ENCODE peak calls at places on chromosomes 16 and 17, in eight cellular contexts. One of them, this sample, is unnamed. For H3K4me1, the result is how much of the 10 kb centered on the place peaks cover.

GRCh38 chr17:4498461-4499397 is at the start of gene SPNS2:
- ATAC-seq in K562: peak
- ATAC-seq in Panc1: peak
- ATAC-seq in HCT116: peak
- ATAC-seq in HepG2: peak
- ATAC-seq in GM12878: peak
- ATAC-seq in upper lobe of left lung: peak
- ATAC-seq in GM23338: peak
- ATAC-seq in this sample: peak

GRCh38 chr16:19507882-19508281 is 14.0 kb downstream of the GDE1 start:
- ATAC-seq in K562: no peak
- ATAC-seq in Panc1: no peak
- ATAC-seq in HCT116: no peak
- ATAC-seq in HepG2: no peak
- ATAC-seq in GM12878: no peak
- ATAC-seq in upper lobe of left lung: no peak
- ATAC-seq in GM23338: no peak
- ATAC-seq in this sample: no peak

GRCh38 chr16:88881675-88882357 is 15.4 kb upstream of the PABPN1L start:
- ATAC-seq in K562: no peak
- ATAC-seq in Panc1: no peak
- ATAC-seq in HCT116: peak
- ATAC-seq in HepG2: no peak
- ATAC-seq in GM12878: no peak
- ATAC-seq in upper lobe of left lung: no peak
- ATAC-seq in GM23338: peak
- ATAC-seq in this sample: no peak

GRCh38 chr16:63816304-63816703 is 1305.6 kb downstream of the CDH11 start:
- ATAC-seq in K562: no peak
- ATAC-seq in Panc1: no peak
- ATAC-seq in HCT116: no peak
- ATAC-seq in HepG2: no peak
- ATAC-seq in GM12878: no peak
- ATAC-seq in upper lobe of left lung: no peak
- ATAC-seq in GM23338: no peak
- ATAC-seq in this sample: no peak

GRCh38 chr17:40362696-40363479 is 1.6 kb downstream of the GJD3 start:
- ATAC-seq in K562: peak
- ATAC-seq in Panc1: peak
- ATAC-seq in HCT116: peak
- ATAC-seq in HepG2: peak
- ATAC-seq in GM12878: peak
- ATAC-seq in upper lobe of left lung: peak
- ATAC-seq in GM23338: peak
- ATAC-seq in this sample: peak

GRCh38 chr17:57735707-57736106 is 9.4 kb downstream of the CCDC182 start:
- ATAC-seq in K562: peak
- ATAC-seq in Panc1: peak
- ATAC-seq in HCT116: peak
- ATAC-seq in HepG2: peak
- ATAC-seq in GM12878: peak
- ATAC-seq in upper lobe of left lung: no peak
- ATAC-seq in GM23338: peak
- ATAC-seq in this sample: no peak

GRCh38 chr17:82243648-82244412 is 15.0 kb downstream of the SLC16A3 start:
- ATAC-seq in K562: no peak
- ATAC-seq in Panc1: peak
- ATAC-seq in HCT116: no peak
- ATAC-seq in HepG2: no peak
- ATAC-seq in GM12878: no peak
- ATAC-seq in upper lobe of left lung: no peak
- ATAC-seq in GM23338: no peak
- ATAC-seq in this sample: no peak

GRCh38 chr16:27718136-27718766 is 168.3 kb downstream of the KATNIP start:
- ATAC-seq in K562: no peak
- ATAC-seq in Panc1: no peak
- ATAC-seq in HCT116: peak
- ATAC-seq in HepG2: peak
- ATAC-seq in GM12878: no peak
- ATAC-seq in upper lobe of left lung: no peak
- ATAC-seq in GM23338: no peak
- ATAC-seq in this sample: no peak

GRCh38 chr17:10652984-10653680 is 4.0 kb downstream of the MYH3 start:
- ATAC-seq in K562: no peak
- ATAC-seq in Panc1: no peak
- ATAC-seq in HCT116: no peak
- ATAC-seq in HepG2: no peak
- ATAC-seq in GM12878: peak
- ATAC-seq in upper lobe of left lung: no peak
- ATAC-seq in GM23338: no peak
- ATAC-seq in this sample: no peak

GRCh38 chr16:13997933-13998332 is 73.2 kb upstream of the MRTFB start:
- ATAC-seq in K562: no peak
- ATAC-seq in Panc1: no peak
- ATAC-seq in HCT116: no peak
- ATAC-seq in HepG2: peak
- ATAC-seq in GM12878: peak
- ATAC-seq in upper lobe of left lung: no peak
- ATAC-seq in GM23338: no peak
- ATAC-seq in this sample: no peak

GRCh38 chr16:81576696-81577095 is 132.1 kb downstream of the CMIP start:
- ATAC-seq in K562: no peak
- ATAC-seq in Panc1: no peak
- ATAC-seq in HCT116: no peak
- ATAC-seq in HepG2: no peak
- ATAC-seq in GM12878: no peak
- ATAC-seq in upper lobe of left lung: no peak
- ATAC-seq in GM23338: no peak
- ATAC-seq in this sample: no peak

GRCh38 chr17:53792997-53793396 is 29.7 kb upstream of the KIF2B start:
- ATAC-seq in K562: no peak
- ATAC-seq in Panc1: no peak
- ATAC-seq in HCT116: no peak
- ATAC-seq in HepG2: no peak
- ATAC-seq in GM12878: no peak
- ATAC-seq in upper lobe of left lung: no peak
- ATAC-seq in GM23338: no peak
- ATAC-seq in this sample: no peak

GRCh38 chr16:68396481-68396880 is 51.8 kb downstream of the SMPD3 start:
- ATAC-seq in K562: peak
- ATAC-seq in Panc1: no peak
- ATAC-seq in HCT116: peak
- ATAC-seq in HepG2: peak
- ATAC-seq in GM12878: peak
- ATAC-seq in upper lobe of left lung: peak
- ATAC-seq in GM23338: peak
- ATAC-seq in this sample: no peak

GRCh38 chr16:50702725-50703124 is 9.3 kb downstream of the NOD2 start:
- ATAC-seq in K562: no peak
- ATAC-seq in Panc1: no peak
- ATAC-seq in HCT116: no peak
- ATAC-seq in HepG2: no peak
- ATAC-seq in GM12878: no peak
- ATAC-seq in upper lobe of left lung: no peak
- ATAC-seq in GM23338: no peak
- ATAC-seq in this sample: no peak
- TF ChIP-seq CTCF in K562: no peak
- TF ChIP-seq CTCF in Panc1: no peak
- TF ChIP-seq CTCF in HCT116: no peak
- TF ChIP-seq CTCF in HepG2: no peak
- TF ChIP-seq CTCF in GM12878: no peak
- TF ChIP-seq CTCF in upper lobe of left lung: no peak
- TF ChIP-seq CTCF in GM23338: no peak
- TF ChIP-seq CTCF in this sample: no peak

GRCh38 chr17:75876190-75876937 is 2.0 kb downstream of the TRIM47 start:
- ATAC-seq in K562: no peak
- ATAC-seq in Panc1: peak
- ATAC-seq in HCT116: peak
- ATAC-seq in HepG2: peak
- ATAC-seq in GM12878: peak
- ATAC-seq in upper lobe of left lung: peak
- ATAC-seq in GM23338: peak
- ATAC-seq in this sample: no peak

GRCh38 chr17:75878174-75878998 is at the start of gene TRIM47:
- ATAC-seq in K562: peak
- ATAC-seq in Panc1: peak
- ATAC-seq in HCT116: peak
- ATAC-seq in HepG2: peak
- ATAC-seq in GM12878: peak
- ATAC-seq in upper lobe of left lung: peak
- ATAC-seq in GM23338: peak
- ATAC-seq in this sample: peak

GRCh38 chr17:75875940-75876189 is 2.5 kb downstream of the TRIM47 start:
- ATAC-seq in K562: no peak
- ATAC-seq in Panc1: peak
- ATAC-seq in HCT116: no peak
- ATAC-seq in HepG2: no peak
- ATAC-seq in GM12878: no peak
- ATAC-seq in upper lobe of left lung: peak
- ATAC-seq in GM23338: no peak
- ATAC-seq in this sample: no peak

GRCh38 chr17:75876938-75877751 is 1.2 kb downstream of the TRIM47 start:
- ATAC-seq in K562: no peak
- ATAC-seq in Panc1: peak
- ATAC-seq in HCT116: peak
- ATAC-seq in HepG2: peak
- ATAC-seq in GM12878: peak
- ATAC-seq in upper lobe of left lung: peak
- ATAC-seq in GM23338: peak
- ATAC-seq in this sample: peak

GRCh38 chr17:75877752-75878173 is 618 bp downstream of the TRIM47 start:
- ATAC-seq in K562: peak
- ATAC-seq in Panc1: peak
- ATAC-seq in HCT116: peak
- ATAC-seq in HepG2: peak
- ATAC-seq in GM12878: peak
- ATAC-seq in upper lobe of left lung: peak
- ATAC-seq in GM23338: peak
- ATAC-seq in this sample: peak
- TF ChIP-seq POLR2AphosphoS5 in K562: no peak
- TF ChIP-seq POLR2AphosphoS5 in Panc1: no peak
- TF ChIP-seq POLR2AphosphoS5 in HCT116: no peak
- TF ChIP-seq POLR2AphosphoS5 in HepG2: peak
- TF ChIP-seq POLR2AphosphoS5 in GM12878: no peak
- TF ChIP-seq POLR2AphosphoS5 in upper lobe of left lung: no peak
- TF ChIP-seq POLR2AphosphoS5 in GM23338: no peak
- TF ChIP-seq POLR2AphosphoS5 in this sample: peak

GRCh38 chr17:77462101-77462500 is 321.3 kb downstream of the SEC14L1 start:
- ATAC-seq in K562: no peak
- ATAC-seq in Panc1: no peak
- ATAC-seq in HCT116: no peak
- ATAC-seq in HepG2: no peak
- ATAC-seq in GM12878: peak
- ATAC-seq in upper lobe of left lung: no peak
- ATAC-seq in GM23338: no peak
- ATAC-seq in this sample: no peak
- H3K4me1 ChIP-seq in K562: half or more
- H3K4me1 ChIP-seq in Panc1: half or more
- H3K4me1 ChIP-seq in HCT116: under half
- H3K4me1 ChIP-seq in HepG2: half or more
- H3K4me1 ChIP-seq in GM12878: half or more
- H3K4me1 ChIP-seq in upper lobe of left lung: half or more
- H3K4me1 ChIP-seq in GM23338: under half
- H3K4me1 ChIP-seq in this sample: under half

DNA sequence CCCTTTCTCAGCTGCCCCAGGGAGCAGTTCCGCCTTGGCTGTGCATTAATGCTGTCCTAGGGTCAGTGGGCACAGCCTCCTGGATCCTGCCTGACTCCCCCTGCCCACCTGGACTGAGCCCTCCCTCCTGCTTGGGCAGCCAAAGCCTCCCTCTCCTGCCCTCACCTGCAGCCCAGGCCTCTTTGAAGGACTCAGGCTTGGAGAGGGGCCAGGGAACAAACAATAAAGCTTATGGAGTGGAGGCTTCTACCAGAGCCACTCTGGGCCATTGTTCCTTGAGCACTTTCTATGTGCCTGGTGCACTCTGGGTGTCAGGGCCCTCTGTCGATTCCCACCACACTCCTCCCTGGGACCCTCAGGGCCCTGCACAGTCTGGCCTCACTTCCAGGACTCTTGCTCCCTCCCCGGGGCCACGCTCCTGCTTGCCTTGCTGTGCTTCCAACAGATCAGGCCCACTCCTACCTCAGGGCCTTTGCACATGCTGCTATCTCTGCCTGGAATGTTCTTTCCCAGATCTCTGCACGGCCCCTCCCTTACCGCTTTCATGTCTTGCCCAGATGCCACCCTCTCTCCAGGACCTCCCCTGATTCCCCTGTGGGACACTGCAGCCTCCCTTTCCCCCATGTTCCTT is 5.0 kb downstream of the KCNJ12 start:
- ATAC-seq in K562: no peak
- ATAC-seq in Panc1: no peak
- ATAC-seq in HCT116: no peak
- ATAC-seq in HepG2: no peak
- ATAC-seq in GM12878: no peak
- ATAC-seq in upper lobe of left lung: no peak
- ATAC-seq in GM23338: no peak
- ATAC-seq in this sample: no peak
- TF ChIP-seq CTCF in K562: no peak
- TF ChIP-seq CTCF in Panc1: no peak
- TF ChIP-seq CTCF in HCT116: no peak
- TF ChIP-seq CTCF in HepG2: no peak
- TF ChIP-seq CTCF in GM12878: no peak
- TF ChIP-seq CTCF in upper lobe of left lung: no peak
- TF ChIP-seq CTCF in GM23338: no peak
- TF ChIP-seq CTCF in this sample: no peak

DNA sequence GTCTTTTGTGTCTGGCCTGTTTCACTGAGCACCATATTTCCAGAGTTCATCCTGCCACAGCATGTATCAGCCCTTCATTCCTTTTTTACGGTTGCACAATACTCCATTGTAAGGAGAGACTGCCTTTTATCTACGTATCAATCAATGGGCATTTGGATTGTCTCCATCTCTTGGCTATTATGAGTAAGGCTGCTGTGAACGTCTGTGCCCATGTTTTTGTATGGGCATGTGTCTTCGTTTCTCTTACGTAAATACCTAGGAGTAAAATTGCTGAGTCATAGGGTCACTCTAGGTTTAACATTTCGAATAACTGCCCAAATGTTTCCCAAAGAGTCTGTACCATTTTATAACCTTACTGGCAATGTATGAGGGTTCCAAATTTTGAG is 202.8 kb upstream of the FOXF1 start:
- ATAC-seq in K562: no peak
- ATAC-seq in Panc1: no peak
- ATAC-seq in HCT116: peak
- ATAC-seq in HepG2: no peak
- ATAC-seq in GM12878: no peak
- ATAC-seq in upper lobe of left lung: no peak
- ATAC-seq in GM23338: no peak
- ATAC-seq in this sample: peak
- TF ChIP-seq POLR2AphosphoS5 in K562: no peak
- TF ChIP-seq POLR2AphosphoS5 in Panc1: no peak
- TF ChIP-seq POLR2AphosphoS5 in HCT116: no peak
- TF ChIP-seq POLR2AphosphoS5 in HepG2: no peak
- TF ChIP-seq POLR2AphosphoS5 in GM12878: no peak
- TF ChIP-seq POLR2AphosphoS5 in upper lobe of left lung: no peak
- TF ChIP-seq POLR2AphosphoS5 in GM23338: no peak
- TF ChIP-seq POLR2AphosphoS5 in this sample: peak

GRCh38 chr16:24980077-24980793 is 34.9 kb downstream of the ARHGAP17 start:
- ATAC-seq in K562: no peak
- ATAC-seq in Panc1: peak
- ATAC-seq in HCT116: no peak
- ATAC-seq in HepG2: no peak
- ATAC-seq in GM12878: peak
- ATAC-seq in upper lobe of left lung: peak
- ATAC-seq in GM23338: no peak
- ATAC-seq in this sample: no peak
- H3K4me1 ChIP-seq in K562: under half
- H3K4me1 ChIP-seq in Panc1: half or more
- H3K4me1 ChIP-seq in HCT116: under half
- H3K4me1 ChIP-seq in HepG2: under half
- H3K4me1 ChIP-seq in GM12878: half or more
- H3K4me1 ChIP-seq in upper lobe of left lung: under half
- H3K4me1 ChIP-seq in GM23338: under half
- H3K4me1 ChIP-seq in this sample: under half

GRCh38 chr17:19978206-19978802 is 676 bp upstream of the AKAP10 start:
- ATAC-seq in K562: no peak
- ATAC-seq in Panc1: no peak
- ATAC-seq in HCT116: no peak
- ATAC-seq in HepG2: no peak
- ATAC-seq in GM12878: peak
- ATAC-seq in upper lobe of left lung: peak
- ATAC-seq in GM23338: peak
- ATAC-seq in this sample: no peak
- TF ChIP-seq CTCF in K562: no peak
- TF ChIP-seq CTCF in Panc1: no peak
- TF ChIP-seq CTCF in HCT116: no peak
- TF ChIP-seq CTCF in HepG2: no peak
- TF ChIP-seq CTCF in GM12878: no peak
- TF ChIP-seq CTCF in upper lobe of left lung: no peak
- TF ChIP-seq CTCF in GM23338: no peak
- TF ChIP-seq CTCF in this sample: no peak

This sample was measured in gastroesophageal sphincter.